ENCODE peak calls at places on chromosomes 6 and 20, in seven cellular contexts. I, V, P, L, C, S and X are unnamed samples.

GRCh38 chr6:2498224-2498623 is 252.5 kb downstream of the MYLK4 start:
- DNase-seq in C (no peak), I (no peak), P (no peak), V (no peak), S (no peak), L (peak; percentile 4), X (no peak)

GRCh38 chr6:15793288-15793687 is 130.5 kb upstream of the DTNBP1 start:
- DNase-seq in L (no peak), C (no peak), V (no peak), I (no peak), P (peak; percentile 34), S (peak; percentile 63), X (no peak)

GRCh38 chr6:73231986-73232391 is 6.7 kb upstream of the KHDC1L start:
- DNase-seq in L (no peak), C (no peak), V (no peak), P (no peak), S (no peak), I (no peak), X (no peak)

GRCh38 chr6:36364669-36365479 is 22.6 kb downstream of the ETV7 start:
- DNase-seq in V (no peak), C (no peak), L (no peak), I (no peak), S (no peak), P (no peak), X (no peak)

GRCh38 chr20:38092260-38092857 is 58.8 kb downstream of the RPRD1B start:
- DNase-seq in I (no peak), P (no peak), V (no peak), L (no peak), C (no peak), S (no peak), X (no peak)

GRCh38 chr6:135600086-135600702 is 102.7 kb upstream of the AHI1 start:
- DNase-seq in S (no peak), C (no peak), V (no peak), P (no peak), I (no peak), L (no peak), X (no peak)

GRCh38 chr6:121691126-121691540 is 255.7 kb downstream of the GJA1 start:
- DNase-seq in I (no peak), C (no peak), P (peak; percentile 48), V (no peak), S (no peak), L (no peak), X (no peak)

GRCh38 chr20:38126146-38126912 is 38.7 kb downstream of the TGM2 start:
- DNase-seq in I (no peak), V (no peak), C (peak; percentile 47), P (no peak), L (no peak), S (no peak), X (no peak)

GRCh38 chr6:22250486-22250885 is 46.4 kb downstream of the PRL start:
- DNase-seq in P (no peak), C (no peak), I (no peak), V (no peak), S (peak; percentile 90), L (no peak), X (no peak)

GRCh38 chr6:40640591-40641293 is 53.6 kb upstream of the LRFN2 start:
- DNase-seq in C (no peak), I (no peak), S (no peak), V (no peak), P (no peak), L (peak; percentile 59), X (no peak)

GRCh38 chr6:38688579-38689087 is 14.3 kb downstream of the GLO1 start:
- DNase-seq in L (no peak), I (no peak), P (no peak), S (peak; percentile 44), V (no peak), C (no peak), X (no peak)

GRCh38 chr6:19320066-19320465 is 517.1 kb upstream of the ID4 start:
- DNase-seq in C (no peak), L (no peak), V (no peak), P (no peak), S (peak; percentile 14), I (no peak), X (no peak)

GRCh38 chr6:111759836-111760785 is 113.1 kb downstream of the FYN start:
- DNase-seq in I (peak; percentile 48), C (no peak), V (no peak), P (no peak), L (peak; percentile 46), S (no peak), X (peak; percentile 65)

GRCh38 chr6:524803-525202 is 132.1 kb downstream of the HUS1B start:
- DNase-seq in V (no peak), P (no peak), S (peak; percentile 16), L (no peak), I (peak; percentile 34), C (no peak), X (no peak)

GRCh38 chr6:138421608-138422007 is 17.6 kb downstream of the HEBP2 start:
- DNase-seq in P (no peak), S (no peak), V (no peak), I (no peak), L (no peak), C (no peak), X (no peak)

GRCh38 chr20:37898301-37899104 is 4.4 kb upstream of the VSTM2L start:
- DNase-seq in S (no peak), I (no peak), L (no peak), V (no peak), P (no peak), C (no peak), X (no peak)

GRCh38 chr20:21901470-21902275 is 196.2 kb downstream of the PAX1 start:
- DNase-seq in L (no peak), C (no peak), P (no peak), I (no peak), S (no peak), V (no peak), X (no peak)

GRCh38 chr6:158835616-158836221 is 16.6 kb upstream of the EZR start:
- DNase-seq in L (no peak), C (peak; percentile 83), S (peak; percentile 57), P (no peak), I (no peak), V (no peak), X (no peak)

GRCh38 chr6:168884646-168885086 is 369.0 kb downstream of the THBS2 start:
- DNase-seq in P (peak; percentile 46), L (no peak), C (peak; percentile 81), S (peak; percentile 63), I (peak; percentile 76), V (peak; percentile 95), X (peak; percentile 95)

GRCh38 chr20:6700563-6701328 is 66.7 kb upstream of the BMP2 start:
- DNase-seq in S (no peak), P (no peak), C (peak; percentile 65), I (no peak), L (no peak), V (no peak), X (no peak)

GRCh38 chr6:40950986-40951730 is 87.9 kb downstream of the UNC5CL start:
- DNase-seq in L (no peak), P (no peak), S (peak; percentile 81), V (no peak), C (no peak), I (no peak), X (peak; percentile 27)

GRCh38 chr6:36698196-36698595 is 570 bp downstream of the RAB44 start:
- DNase-seq in C (no peak), S (no peak), L (no peak), V (no peak), P (no peak), I (no peak), X (no peak)

GRCh38 chr20:41329435-41330342 is 10.9 kb upstream of the LPIN3 start:
- DNase-seq in V (no peak), C (peak; percentile 71), I (peak; percentile 45), S (peak; percentile 80), L (peak; percentile 40), P (peak; percentile 96), X (no peak)

GRCh38 chr6:160041608-160042007 is 72.7 kb downstream of the IGF2R start:
- DNase-seq in L (peak; percentile 47), S (no peak), C (peak; percentile 77), P (no peak), I (no peak), V (no peak), X (no peak)

GRCh38 chr20:40521962-40522361 is 167.1 kb downstream of the MAFB start:
- DNase-seq in C (no peak), I (no peak), S (no peak), V (no peak), L (no peak), P (no peak), X (no peak)

GRCh38 chr6:149867876-149868640 is 3.9 kb upstream of the LRP11 start:
- DNase-seq in C (no peak), V (peak; percentile 80), L (no peak), P (no peak), I (no peak), S (peak; percentile 84), X (no peak)

GRCh38 chr6:163355471-163355991 is 59.0 kb upstream of the QKI start:
- DNase-seq in P (peak; percentile 53), S (no peak), I (no peak), C (peak; percentile 75), L (peak; percentile 44), V (no peak), X (peak; percentile 36)

GRCh38 chr6:134267917-134268361 is 50.0 kb downstream of the SGK1 start:
- DNase-seq in S (peak; percentile 60), L (peak; percentile 15), V (no peak), C (no peak), I (no peak), P (no peak), X (no peak)

GRCh38 chr20:12925214-12925755 is 83.5 kb upstream of the SPTLC3 start:
- DNase-seq in L (peak; percentile 16), C (no peak), I (no peak), V (peak; percentile 70), S (peak; percentile 85), P (peak; percentile 80), X (peak; percentile 66)

GRCh38 chr20:62907377-62908317 is 18.7 kb downstream of the DIDO1 start:
- DNase-seq in C (peak; percentile 41), L (no peak), I (no peak), P (no peak), V (no peak), S (peak; percentile 42), X (peak; percentile 83)

GRCh38 chr6:155985660-155986138 is 530.1 kb upstream of the NOX3 start:
- DNase-seq in V (no peak), P (no peak), L (peak; percentile 5), I (no peak), S (no peak), C (no peak), X (no peak)

GRCh38 chr6:67639161-67639560 is 995.9 kb upstream of the ADGRB3 start:
- DNase-seq in S (no peak), C (no peak), V (no peak), L (no peak), P (no peak), I (no peak), X (no peak)

GRCh38 chr6:4774715-4775590 is 1.3 kb upstream of the CDYL start:
- DNase-seq in P (no peak), I (peak; percentile 22), C (peak; percentile 68), S (peak; percentile 82), L (no peak), V (no peak), X (peak; percentile 37)

GRCh38 chr20:58331961-58332551 is 22.5 kb downstream of the RAB22A start:
- DNase-seq in L (no peak), P (no peak), C (no peak), S (peak; percentile 14), I (no peak), V (no peak), X (no peak)